ENCODE peak calls at places on chromosome 4, in eight cellular contexts. Y is foreskin fibroblast, F is pancreas, Q is fibroblast of villous mesenchyme, U is heart right ventricle, X is lower lobe of right lung, O is colonic mucosa, V is fibroblast of mammary gland. N is an unnamed sample.

GRCh38 chr4:179095585-179096228 is 1653.5 kb upstream of the AGA start:
- DNase-seq in Y (no peak), F (no peak), Q (no peak), U (no peak), X (no peak), O (no peak), V (peak), N (peak)

GRCh38 chr4:14415146-14415545 is 587.1 kb upstream of the CPEB2 start:
- DNase-seq in Y (peak), F (no peak), Q (peak), U (no peak), X (no peak), O (no peak), V (peak), N (peak)

GRCh38 chr4:119035941-119036737 is 99.5 kb upstream of the MYOZ2 start:
- DNase-seq in Y (peak), F (no peak), Q (no peak), U (no peak), X (no peak), O (no peak), V (no peak), N (no peak)

GRCh38 chr4:98510757-98511517 is 147.5 kb downstream of the TSPAN5 start:
- DNase-seq in Y (peak), F (no peak), Q (peak), U (no peak), X (no peak), O (no peak), V (peak), N (peak)

GRCh38 chr4:123603165-123603564 is 206.6 kb downstream of the SPRY1 start:
- DNase-seq in Y (peak), F (no peak), Q (peak), U (no peak), X (no peak), O (peak), V (peak), N (peak)

GRCh38 chr4:105050896-105051295 is 95.8 kb upstream of the TET2 start:
- DNase-seq in Y (peak), F (no peak), Q (peak), U (no peak), X (no peak), O (no peak), V (peak), N (peak)

GRCh38 chr4:15003891-15004700 is 1.8 kb downstream of the CPEB2 start:
- DNase-seq in Y (no peak), F (peak), Q (no peak), U (peak), X (peak), O (peak), V (no peak), N (no peak)

GRCh38 chr4:186298034-186298647 is 32.2 kb downstream of the F11 start:
- DNase-seq in Y (no peak), F (no peak), Q (no peak), U (no peak), X (no peak), O (no peak), V (no peak), N (no peak)

GRCh38 chr4:38614198-38614597 is 49.8 kb upstream of the KLF3 start:
- DNase-seq in Y (no peak), F (no peak), Q (peak), U (no peak), X (no peak), O (no peak), V (no peak), N (no peak)

GRCh38 chr4:181688416-181688815 is 554.8 kb upstream of the TENM3 start:
- DNase-seq in Y (peak), F (no peak), Q (no peak), U (no peak), X (no peak), O (no peak), V (peak), N (peak)

GRCh38 chr4:151408380-151408629 is 671 bp upstream of the FHIP1A start:
- DNase-seq in Y (no peak), F (no peak), Q (no peak), U (no peak), X (no peak), O (peak), V (no peak), N (no peak)
- H3K4me3 ChIP-seq in Y (peak), F (peak), Q (peak), U (peak), X (peak), O (peak), V (peak), N (peak)

GRCh38 chr4:87410669-87411068 is 11.7 kb upstream of the NUDT9 start:
- DNase-seq in Y (peak), F (no peak), Q (no peak), U (no peak), X (no peak), O (no peak), V (no peak), N (no peak)

GRCh38 chr4:87409420-87409939 is 12.9 kb upstream of the NUDT9 start:
- DNase-seq in Y (no peak), F (no peak), Q (no peak), U (no peak), X (no peak), O (peak), V (no peak), N (no peak)

GRCh38 chr4:87410157-87410556 is 12.2 kb upstream of the NUDT9 start:
- DNase-seq in Y (no peak), F (no peak), Q (peak), U (no peak), X (no peak), O (no peak), V (no peak), N (no peak)

GRCh38 chr4:87405421-87405820 is 14.4 kb upstream of the HSD17B11 start:
- DNase-seq in Y (no peak), F (no peak), Q (no peak), U (no peak), X (no peak), O (no peak), V (no peak), N (no peak)

GRCh38 chr4:87406462-87406861 is 15.5 kb upstream of the HSD17B11 start:
- DNase-seq in Y (no peak), F (no peak), Q (no peak), U (no peak), X (no peak), O (no peak), V (no peak), N (no peak)
- TF ChIP-seq CTCF in Y (no peak), F (no peak), Q (no peak), U (no peak), X (no peak), O (no peak), V (no peak), N (no peak)

GRCh38 chr4:1053080-1053661 is 41.7 kb downstream of the FGFRL1 start:
- DNase-seq in Y (peak), F (no peak), Q (peak), U (no peak), X (no peak), O (no peak), V (peak), N (no peak)
- H3K4me3 ChIP-seq in Y (peak), F (no peak), Q (no peak), U (no peak), X (peak), O (no peak), V (no peak), N (no peak)

DNA sequence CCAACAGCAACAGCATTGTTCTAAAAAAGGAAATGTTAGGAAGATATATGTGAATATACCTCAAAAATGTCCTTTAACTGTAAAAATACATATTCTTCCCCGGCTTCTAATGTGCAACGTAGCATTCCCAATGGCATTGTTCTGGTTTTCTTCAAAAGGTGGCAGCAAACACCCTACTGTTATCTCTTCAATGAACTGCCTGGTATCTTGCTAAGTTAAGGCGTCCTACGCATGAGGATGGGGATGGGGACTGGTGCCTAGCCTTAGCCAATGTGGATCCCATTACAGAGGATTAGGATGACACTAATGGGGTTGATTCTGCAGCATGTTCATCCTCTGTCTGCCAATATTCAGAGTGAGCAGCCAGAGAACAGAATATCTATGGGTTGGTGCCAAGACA is 334.9 kb upstream of the ADGRL3 start:
- DNase-seq in Y (no peak), F (no peak), Q (no peak), U (no peak), X (no peak), O (no peak), V (no peak), N (peak)
- TF ChIP-seq CTCF in Y (no peak), F (no peak), Q (no peak), U (no peak), X (peak), O (no peak), V (no peak), N (peak)

DNA sequence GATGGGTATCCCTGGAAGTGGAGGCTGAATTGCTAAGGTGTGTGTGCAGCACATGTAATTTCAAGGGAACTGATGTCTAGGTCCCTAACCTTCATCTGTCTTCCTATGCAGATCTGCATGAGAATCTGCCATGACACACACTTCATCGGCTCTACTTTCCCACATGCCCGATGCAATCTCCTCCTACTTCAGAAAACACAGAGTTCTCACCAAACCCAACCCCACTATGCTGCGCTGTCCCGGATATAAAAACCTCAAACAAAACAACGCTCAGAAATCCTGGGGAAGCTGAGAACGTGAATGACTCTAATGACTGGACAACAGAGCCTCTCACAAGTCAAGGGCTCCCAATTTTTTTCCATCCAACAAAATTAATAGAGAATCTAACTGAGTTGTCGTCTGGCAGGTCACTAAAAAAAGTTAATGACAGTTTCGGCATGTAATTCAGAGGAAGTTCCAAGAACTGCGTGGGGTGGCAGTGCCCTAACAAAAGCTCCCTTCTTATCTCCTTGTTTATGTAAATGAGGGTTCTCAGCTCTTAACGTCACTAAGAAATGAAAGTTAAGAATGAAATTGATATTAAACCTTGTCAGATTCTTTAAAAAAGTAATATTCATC is 39.0 kb downstream of the STX18 start:
- DNase-seq in Y (no peak), F (no peak), Q (peak), U (no peak), X (no peak), O (no peak), V (no peak), N (peak)
- H3K4me3 ChIP-seq in Y (no peak), F (no peak), Q (peak), U (no peak), X (peak), O (no peak), V (no peak), N (peak)

DNA sequence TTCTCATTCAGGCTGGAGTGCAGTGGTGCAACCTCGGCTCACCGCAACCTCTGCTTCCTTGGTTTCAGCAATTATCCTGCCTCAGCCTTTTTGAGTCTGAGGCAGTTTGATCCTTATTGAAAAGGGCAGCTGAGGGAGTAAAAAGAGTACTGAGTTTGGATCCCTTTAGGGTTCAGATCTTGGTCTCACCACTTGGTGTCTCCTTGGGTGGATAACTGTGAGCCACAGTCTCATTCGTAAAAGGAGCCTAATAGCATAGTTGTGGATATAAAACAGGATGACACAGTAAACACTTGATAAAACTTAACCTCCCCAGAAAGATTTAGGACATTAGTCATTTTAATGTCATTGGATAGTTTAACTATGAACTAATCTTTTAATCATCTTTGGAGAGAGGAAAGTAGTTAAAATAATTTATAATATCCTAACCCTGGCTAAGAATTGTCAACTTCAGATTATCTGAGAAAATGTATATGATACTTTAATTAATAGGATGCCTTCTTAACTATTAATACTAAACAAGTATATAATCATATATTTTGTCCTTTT is 173.1 kb downstream of the ANK2 start:
- DNase-seq in Y (peak), F (no peak), Q (peak), U (no peak), X (no peak), O (no peak), V (peak), N (no peak)
- TF ChIP-seq CTCF in Y (no peak), F (no peak), Q (no peak), U (no peak), X (no peak), O (no peak), V (peak), N (no peak)

DNA sequence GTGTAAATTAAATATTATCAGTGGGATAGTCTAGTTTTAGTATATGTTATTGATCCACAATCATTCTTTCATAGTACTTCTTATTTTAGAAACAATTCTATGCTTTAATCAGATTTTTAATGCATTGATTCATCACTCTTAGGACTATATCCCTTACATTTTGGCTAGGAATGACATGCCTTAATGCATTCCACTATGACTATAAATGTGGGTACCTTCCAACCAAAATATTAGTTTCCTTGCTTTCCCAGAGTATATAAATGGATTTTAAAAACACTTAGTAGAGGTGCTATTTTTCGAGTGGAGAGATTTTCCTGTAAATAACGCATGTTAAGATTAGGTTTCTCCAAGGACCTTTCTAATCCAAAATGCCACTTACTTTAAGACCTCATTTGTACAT is 7.0 kb upstream of the PDLIM5 start:
- DNase-seq in Y (peak), F (no peak), Q (no peak), U (no peak), X (no peak), O (no peak), V (peak), N (no peak)
- H3K4me3 ChIP-seq in Y (no peak), F (no peak), Q (no peak), U (no peak), X (no peak), O (no peak), V (no peak), N (no peak)